ENCODE peak calls at places on chromosomes 4 and X, in eight cellular contexts. U, H, I, V, C, Z, B and F are unnamed samples.
A peak's percentile ranks its signal among the peaks of the same experiment; 100 is the strongest.

GRCh38 chr4:180789929-180790328 is 1453.3 kb upstream of the TENM3 start:
- DNase-seq in U (no peak), H (no peak), I (no peak), V (no peak), C (no peak), Z (no peak), B (no peak), F (no peak)

GRCh38 chr4:15003441-15003890 is 1.2 kb downstream of the CPEB2 start:
- DNase-seq in U (no peak), H (no peak), I (peak; percentile 69), V (peak; percentile 52), C (peak; percentile 68), Z (peak; percentile 77), B (peak; percentile 59), F (peak; percentile 71)

GRCh38 chr4:133062851-133063250 is 86.2 kb upstream of the PCDH10 start:
- DNase-seq in U (no peak), H (no peak), I (no peak), V (no peak), C (no peak), Z (no peak), B (no peak), F (no peak)

GRCh38 chr4:24763631-24764302 is 31.6 kb upstream of the SOD3 start:
- DNase-seq in U (peak; percentile 53), H (peak; percentile 42), I (no peak), V (no peak), C (no peak), Z (no peak), B (no peak), F (no peak)

GRCh38 chr4:90137545-90137944 is 10.4 kb downstream of the CCSER1 start:
- DNase-seq in U (no peak), H (peak; percentile 5), I (no peak), V (no peak), C (no peak), Z (no peak), B (no peak), F (no peak)

GRCh38 chr4:40301592-40301991 is 33.5 kb upstream of the CHRNA9 start:
- DNase-seq in U (no peak), H (no peak), I (no peak), V (no peak), C (peak; percentile 64), Z (no peak), B (no peak), F (no peak)

GRCh38 chr4:114417214-114417613 is 181.4 kb upstream of the UGT8 start:
- DNase-seq in U (no peak), H (no peak), I (peak; percentile 3), V (no peak), C (no peak), Z (no peak), B (no peak), F (no peak)

GRCh38 chrX:16743604-16744325 is 24.4 kb downstream of the SYAP1 start:
- DNase-seq in U (peak; percentile 73), H (peak; percentile 60), I (no peak), V (peak; percentile 47), C (no peak), Z (no peak), B (no peak), F (no peak)

GRCh38 chr4:87122252-87122651 is 98.2 kb downstream of the KLHL8 start:
- DNase-seq in U (no peak), H (peak; percentile 87), I (no peak), V (peak; percentile 25), C (no peak), Z (no peak), B (peak; percentile 68), F (no peak)

GRCh38 chr4:8341691-8342090 is 72.1 kb downstream of the HTRA3 start:
- DNase-seq in U (no peak), H (no peak), I (no peak), V (no peak), C (no peak), Z (peak; percentile 70), B (no peak), F (peak; percentile 49)

GRCh38 chr4:8407316-8407715 is 33.2 kb downstream of the ACOX3 start:
- DNase-seq in U (no peak), H (no peak), I (no peak), V (no peak), C (no peak), Z (no peak), B (no peak), F (no peak)

GRCh38 chr4:117771647-117772337 is 262.5 kb upstream of the NDST3 start:
- DNase-seq in U (no peak), H (no peak), I (no peak), V (no peak), C (no peak), Z (no peak), B (no peak), F (no peak)

GRCh38 chr4:113882668-113883067 is 96.8 kb downstream of the ARSJ start:
- DNase-seq in U (no peak), H (peak; percentile 51), I (no peak), V (peak; percentile 43), C (no peak), Z (no peak), B (no peak), F (no peak)

GRCh38 chr4:80710748-80711451 is 319.6 kb upstream of the BMP3 start:
- DNase-seq in U (no peak), H (no peak), I (no peak), V (no peak), C (no peak), Z (no peak), B (no peak), F (no peak)

GRCh38 chrX:47723689-47724088 is 64.7 kb upstream of the UXT start:
- DNase-seq in U (no peak), H (no peak), I (no peak), V (no peak), C (no peak), Z (no peak), B (no peak), F (no peak)
- TF ChIP-seq CTCF in U (no peak), H (no peak), I (peak; percentile 14), V (no peak), C (no peak), Z (no peak), B (no peak), F (no peak)

DNA sequence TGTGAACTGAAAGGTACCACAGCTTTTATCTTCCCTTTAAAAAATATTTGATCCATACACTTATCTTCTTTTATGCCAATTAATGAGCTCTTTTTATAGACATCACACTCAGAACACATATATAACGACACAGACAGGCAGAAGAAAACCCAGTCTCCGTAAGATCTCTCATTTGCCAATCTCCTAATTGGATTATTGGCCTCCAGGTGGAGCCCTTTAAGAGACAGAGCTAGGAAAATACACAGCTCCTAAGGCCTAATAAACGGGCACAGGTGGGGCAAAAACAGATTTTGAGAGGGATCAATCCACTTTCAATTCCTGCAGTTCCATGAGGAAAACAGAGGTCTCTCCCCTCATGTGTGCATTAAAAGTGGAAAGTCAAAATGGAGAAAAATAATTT is 1495.4 kb downstream of the RPA4 start:
- DNase-seq in U (no peak), H (no peak), I (no peak), V (no peak), C (no peak), Z (no peak), B (no peak), F (no peak)
- TF ChIP-seq CTCF in U (no peak), H (no peak), I (peak; percentile 33), V (no peak), C (no peak), Z (no peak), B (no peak), F (peak; percentile 49)

GRCh38 chrX:15567886-15568616 is 32.7 kb downstream of the ACE2 start:
- DNase-seq in U (no peak), H (peak; percentile 9), I (no peak), V (peak; percentile 52), C (no peak), Z (no peak), B (no peak), F (no peak)
- TF ChIP-seq CTCF in U (no peak), H (peak; percentile 33), I (no peak), V (peak; percentile 43), C (no peak), Z (no peak), B (no peak), F (peak; percentile 42)

DNA sequence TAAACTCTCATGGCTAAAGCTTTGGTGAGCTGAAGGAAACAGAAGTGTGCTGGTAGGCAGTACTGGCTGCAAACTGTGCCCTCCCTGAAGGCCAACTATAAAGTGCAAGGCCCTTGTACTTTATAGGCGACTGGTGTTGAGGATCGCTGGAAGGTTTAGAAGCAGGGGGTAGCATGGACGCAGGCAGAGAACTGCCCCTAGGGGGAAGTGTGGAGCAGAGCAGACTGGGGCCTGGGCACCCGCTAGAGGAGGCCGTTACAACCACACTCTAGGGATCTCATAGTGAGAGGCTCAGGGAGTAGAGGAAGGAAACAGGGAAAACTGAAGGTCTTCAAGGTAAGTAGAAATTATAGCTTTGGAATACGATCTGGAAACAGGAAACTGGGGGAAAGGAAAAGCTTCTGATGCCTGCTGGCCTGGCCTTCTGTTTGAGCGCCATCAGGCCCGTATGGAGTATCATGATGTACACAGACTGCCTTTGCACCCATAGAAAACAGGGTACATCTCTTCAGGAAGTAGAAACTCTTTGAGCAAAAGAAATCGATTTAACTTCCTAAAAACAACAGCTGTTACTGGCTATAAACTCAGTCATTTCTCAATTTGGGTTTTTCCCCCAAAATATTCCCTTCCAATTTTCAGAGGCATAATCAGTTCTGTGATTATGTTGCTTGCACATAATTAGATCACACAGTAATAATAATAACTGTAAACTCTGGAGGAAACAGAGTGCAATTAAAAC is 23.9 kb upstream of the TMSB4X start:
- DNase-seq in U (no peak), H (no peak), I (peak; percentile 39), V (peak; percentile 26), C (peak; percentile 63), Z (no peak), B (no peak), F (no peak)
- TF ChIP-seq CTCF in U (peak; percentile 38), H (no peak), I (peak; percentile 66), V (peak; percentile 7), C (peak; percentile 31), Z (no peak), B (peak; percentile 28), F (peak; percentile 65)

DNA sequence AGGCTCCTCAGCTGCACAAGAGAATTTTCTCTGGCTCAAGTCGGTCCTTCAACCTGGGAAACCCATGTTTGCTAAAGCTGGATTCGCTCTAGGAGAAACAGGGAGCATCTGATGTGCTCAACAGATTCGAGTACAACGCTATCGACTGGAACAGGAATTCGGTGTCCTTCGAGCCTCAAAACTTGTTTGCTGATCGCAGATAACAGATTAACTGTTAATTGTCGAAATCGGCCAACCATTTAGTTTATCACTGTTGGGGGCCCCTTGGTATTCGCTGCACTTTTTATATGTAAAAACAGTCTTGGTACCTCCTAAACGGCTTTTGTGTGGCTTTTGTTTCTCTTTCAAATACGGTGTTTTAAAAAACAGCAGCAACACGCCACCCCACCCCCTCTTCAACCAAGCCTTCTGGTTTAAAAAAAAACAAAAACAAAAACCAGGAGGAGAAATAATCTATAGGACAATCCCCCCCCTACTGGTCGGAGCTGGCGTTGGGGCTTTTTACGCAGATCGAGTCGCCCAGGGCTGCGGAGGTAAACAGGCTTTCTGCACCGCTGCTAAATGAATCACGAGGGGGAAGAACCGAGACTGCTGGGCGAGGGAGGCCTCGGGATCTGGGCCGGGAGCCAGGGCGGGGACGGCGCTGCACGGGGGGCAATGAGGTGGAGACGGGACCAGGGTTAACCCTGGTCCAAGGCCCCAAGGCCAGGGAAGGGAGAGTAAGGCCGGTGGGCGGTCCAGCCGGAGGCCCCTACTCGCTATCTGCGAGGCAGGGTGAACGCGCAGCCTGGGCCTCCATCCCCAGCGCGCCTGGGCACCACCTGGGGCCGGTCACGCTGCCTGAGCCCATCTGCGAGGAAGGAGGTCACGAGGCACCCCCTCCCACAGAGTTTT is 71.7 kb upstream of the BCOR start:
- DNase-seq in U (peak; percentile 77), H (peak; percentile 81), I (peak; percentile 83), V (peak; percentile 83), C (peak; percentile 80), Z (peak; percentile 70), B (no peak), F (no peak)
- TF ChIP-seq CTCF in U (peak; percentile 71), H (peak; percentile 58), I (peak; percentile 67), V (peak; percentile 8), C (peak; percentile 52), Z (no peak), B (no peak), F (peak; percentile 73)